ENCODE peak calls at places on chromosomes 6 and 20, in six cellular contexts. U is ovary, R is aorta, W is mesendoderm, T is stomach, G is cardiac muscle cell. S is an unnamed sample.

GRCh38 chr20:4111440-4112411 is 96.4 kb upstream of the RNF24 start:
- DNase-seq in U (no peak), R (no peak), W (peak; percentile 48), T (no peak), G (no peak), S (no peak)

GRCh38 chr6:168165373-168165772 is 86.4 kb upstream of the FRMD1 start:
- DNase-seq in U (no peak), R (no peak), W (no peak), T (no peak), G (no peak), S (no peak)

GRCh38 chr20:57170343-57170742 is 96.1 kb downstream of the BMP7 start:
- DNase-seq in U (no peak), R (peak; percentile 27), W (no peak), T (no peak), G (no peak), S (peak; percentile 19)

GRCh38 chr6:54188832-54189231 is 77.6 kb downstream of the MLIP start:
- DNase-seq in U (no peak), R (no peak), W (no peak), T (no peak), G (peak; percentile 12), S (no peak)

GRCh38 chr6:134813146-134813545 is 136.8 kb downstream of the ALDH8A1 start:
- DNase-seq in U (no peak), R (no peak), W (no peak), T (no peak), G (peak; percentile 64), S (no peak)

GRCh38 chr6:26016326-26017275 is 54.0 kb downstream of the TRIM38 start:
- DNase-seq in U (peak; percentile 76), R (no peak), W (peak; percentile 87), T (no peak), G (peak; percentile 43), S (no peak)

GRCh38 chr6:166464418-166465400 is 82.0 kb upstream of the MPC1 start:
- DNase-seq in U (no peak), R (no peak), W (no peak), T (no peak), G (no peak), S (no peak)

GRCh38 chr20:46990017-46990810 is 95.6 kb downstream of the EYA2 start:
- DNase-seq in U (no peak), R (no peak), W (no peak), T (no peak), G (no peak), S (no peak)

GRCh38 chr20:19495905-19496703 is 262.0 kb upstream of the RIN2 start:
- DNase-seq in U (no peak), R (peak; percentile 89), W (no peak), T (no peak), G (no peak), S (no peak)

GRCh38 chr20:32181606-32182005 is 25.9 kb downstream of the PLAGL2 start:
- DNase-seq in U (no peak), R (no peak), W (no peak), T (no peak), G (no peak), S (no peak)

GRCh38 chr6:156995502-156995901 is 218.3 kb downstream of the ARID1B start:
- DNase-seq in U (no peak), R (no peak), W (no peak), T (no peak), G (no peak), S (no peak)

GRCh38 chr6:33668328-33668727 is 43.2 kb downstream of the UQCC2 start:
- DNase-seq in U (no peak), R (no peak), W (no peak), T (no peak), G (no peak), S (no peak)

GRCh38 chr6:33665957-33666356 is 44.8 kb downstream of the ITPR3 start:
- DNase-seq in U (no peak), R (no peak), W (peak; percentile 37), T (no peak), G (no peak), S (no peak)

GRCh38 chr6:33667776-33668175 is 43.7 kb downstream of the UQCC2 start:
- DNase-seq in U (no peak), R (no peak), W (no peak), T (no peak), G (no peak), S (no peak)

GRCh38 chr6:33668914-33669313 is 42.6 kb downstream of the UQCC2 start:
- DNase-seq in U (no peak), R (no peak), W (peak; percentile 44), T (peak; percentile 42), G (no peak), S (peak; percentile 77)

DNA sequence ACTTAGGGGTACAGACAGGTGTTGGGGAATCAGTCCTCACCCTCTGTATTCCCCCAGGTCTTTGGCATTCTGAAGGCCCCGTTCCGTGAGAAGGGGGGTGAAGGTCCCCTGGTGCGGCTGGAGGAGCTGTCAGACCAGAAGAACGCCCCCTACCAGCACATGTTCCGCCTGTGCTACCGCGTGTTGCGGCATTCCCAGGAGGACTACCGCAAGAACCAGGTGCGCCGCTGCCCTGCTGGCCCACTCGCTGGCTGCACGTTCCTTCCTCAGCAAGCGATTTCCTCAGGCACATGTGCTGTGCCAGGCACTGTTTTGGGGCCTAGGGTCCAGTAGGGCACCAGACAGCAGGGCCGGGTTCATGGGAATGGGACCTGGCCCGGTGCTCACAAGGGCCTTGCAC is 44.4 kb downstream of the UQCC2 start:
- DNase-seq in U (no peak), R (no peak), W (no peak), T (no peak), G (no peak), S (no peak)
- H3K36me3 ChIP-seq in U (no peaks in the 10 kb centered on the region), R (no peaks in the 10 kb centered on the region), W (no peaks in the 10 kb centered on the region), T (peaks cover 100% of the 10 kb centered on the region), G (no peaks in the 10 kb centered on the region), S (peaks cover 98% of the 10 kb centered on the region)

GRCh38 chr20:41100001-41100480 is 37.3 kb upstream of the PLCG1 start:
- DNase-seq in U (no peak), R (no peak), W (no peak), T (no peak), G (no peak), S (no peak)
- H3K36me3 ChIP-seq in U (no peaks in the 10 kb centered on the region), R (peaks cover 12% of the 10 kb centered on the region), W (peaks cover 14% of the 10 kb centered on the region), T (peaks cover 98% of the 10 kb centered on the region), G (peaks cover 73% of the 10 kb centered on the region), S (peaks cover 90% of the 10 kb centered on the region)

DNA sequence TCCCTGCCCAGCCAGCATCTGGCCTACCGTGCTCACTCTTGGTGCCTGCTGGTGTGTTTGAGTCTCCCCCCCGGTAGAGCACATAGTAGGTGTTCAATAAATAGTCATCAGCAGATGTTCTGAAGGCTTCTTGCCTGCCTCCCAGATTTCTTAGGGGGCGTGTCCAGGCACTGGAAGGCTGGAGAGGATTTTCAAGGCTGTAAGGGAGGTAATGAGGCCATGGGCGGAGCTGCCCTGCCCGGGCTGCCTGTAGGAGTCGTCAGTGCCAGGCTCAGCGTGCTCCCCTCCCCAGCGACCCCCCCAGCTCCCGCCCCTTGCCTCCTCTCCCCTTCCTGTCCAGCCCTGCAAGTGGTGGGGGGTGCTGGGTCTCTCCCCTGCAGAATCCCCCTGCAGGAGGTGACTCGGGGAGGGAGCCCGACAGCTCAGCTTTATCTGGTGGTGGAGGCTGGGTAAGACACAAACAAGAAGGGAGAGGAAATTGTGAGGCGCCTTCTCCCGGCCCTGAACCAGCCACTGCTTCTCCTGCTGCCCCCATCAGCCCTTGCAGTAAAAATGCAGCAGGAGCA is 55.9 kb downstream of the BCAS4 start:
- DNase-seq in U (no peak), R (no peak), W (peak; percentile 79), T (no peak), G (peak; percentile 40), S (no peak)
- H3K36me3 ChIP-seq in U (no peaks in the 10 kb centered on the region), R (no peaks in the 10 kb centered on the region), W (no peaks in the 10 kb centered on the region), T (no peaks in the 10 kb centered on the region), G (no peaks in the 10 kb centered on the region), S (no peaks in the 10 kb centered on the region)

DNA sequence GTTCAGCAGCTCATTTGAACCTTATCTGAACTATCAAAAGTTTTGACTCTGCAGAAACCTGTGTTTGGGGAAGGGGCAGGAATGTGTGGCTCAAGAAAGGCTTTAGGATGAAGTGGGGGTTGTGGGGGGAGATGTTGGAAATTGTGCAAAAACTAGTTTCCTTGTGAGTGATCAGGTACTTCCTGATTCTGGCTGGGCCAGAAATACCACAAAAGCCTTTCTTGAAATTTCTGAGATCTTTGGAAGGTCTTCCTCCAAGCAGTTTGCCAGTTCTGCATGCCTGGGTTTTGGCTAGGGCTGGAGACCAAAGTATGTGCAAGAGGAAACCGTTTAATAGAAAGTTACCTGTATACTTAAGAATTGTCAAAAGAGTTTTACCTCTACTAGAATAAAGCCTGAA is 116.6 kb downstream of the BMP2 start:
- DNase-seq in U (no peak), R (no peak), W (no peak), T (no peak), G (no peak), S (no peak)
- H3K36me3 ChIP-seq in U (no peaks in the 10 kb centered on the region), R (no peaks in the 10 kb centered on the region), W (no peaks in the 10 kb centered on the region), T (no peaks in the 10 kb centered on the region), G (no peaks in the 10 kb centered on the region), S (no peaks in the 10 kb centered on the region)

GRCh38 chr6:52535711-52536423 is 41.0 kb downstream of the TRAM2 start:
- DNase-seq in U (no peak), R (no peak), W (no peak), T (no peak), G (no peak), S (no peak)
- H3K36me3 ChIP-seq in U (no peaks in the 10 kb centered on the region), R (peaks cover 3% of the 10 kb centered on the region), W (no peaks in the 10 kb centered on the region), T (peaks cover 25% of the 10 kb centered on the region), G (no peaks in the 10 kb centered on the region), S (no peaks in the 10 kb centered on the region)

GRCh38 chr6:119584088-119584487 is 234.5 kb upstream of the MAN1A1 start:
- DNase-seq in U (no peak), R (no peak), W (no peak), T (no peak), G (no peak), S (no peak)
- H3K36me3 ChIP-seq in U (no peaks in the 10 kb centered on the region), R (no peaks in the 10 kb centered on the region), W (no peaks in the 10 kb centered on the region), T (no peaks in the 10 kb centered on the region), G (no peaks in the 10 kb centered on the region), S (no peaks in the 10 kb centered on the region)

GRCh38 chr6:2783188-2783957 is 18.2 kb downstream of the WRNIP1 start:
- DNase-seq in U (no peak), R (no peak), W (peak; percentile 64), T (no peak), G (no peak), S (no peak)

GRCh38 chr6:2781685-2782355 is 16.6 kb downstream of the WRNIP1 start:
- DNase-seq in U (no peak), R (no peak), W (no peak), T (no peak), G (no peak), S (no peak)

GRCh38 chr6:2784061-2784460 is 18.9 kb downstream of the WRNIP1 start:
- DNase-seq in U (no peak), R (no peak), W (no peak), T (no peak), G (no peak), S (no peak)

GRCh38 chr6:2782825-2783187 is 17.6 kb downstream of the WRNIP1 start:
- DNase-seq in U (no peak), R (no peak), W (no peak), T (no peak), G (no peak), S (no peak)

GRCh38 chr6:2782356-2782708 is 17.1 kb downstream of the WRNIP1 start:
- DNase-seq in U (no peak), R (no peak), W (no peak), T (no peak), G (no peak), S (no peak)
- H3K36me3 ChIP-seq in U (no peaks in the 10 kb centered on the region), R (peaks cover 9% of the 10 kb centered on the region), W (peaks cover 3% of the 10 kb centered on the region), T (peaks cover 85% of the 10 kb centered on the region), G (peaks cover 15% of the 10 kb centered on the region), S (no peaks in the 10 kb centered on the region)